ENCODE peak calls at places on chromosomes 16 and 17, in ten cellular contexts. Z, T, P, C, M, B, O, V, X and U are unnamed samples.

GRCh38 chr16:87297918-87298631 is 19.1 kb downstream of the C16orf95 start:
- DNase-seq in T (no peak), Z (peak), C (no peak), X (peak), O (peak), V (peak), B (peak), M (peak), P (peak), U (peak)

GRCh38 chr17:58280480-58281217 is at the start of gene MPO:
- DNase-seq in P (peak), O (no peak), T (no peak), M (no peak), V (no peak), B (no peak), C (no peak), X (no peak), Z (no peak), U (no peak)

GRCh38 chr17:18309202-18309601 is 5.6 kb downstream of the TOP3A start:
- DNase-seq in B (no peak), C (no peak), Z (no peak), M (no peak), O (no peak), X (no peak), P (no peak), V (no peak), T (no peak), U (no peak)

GRCh38 chr16:54993496-54993895 is 62.8 kb downstream of the IRX5 start:
- DNase-seq in B (no peak), P (no peak), Z (no peak), M (no peak), X (no peak), C (no peak), V (no peak), O (no peak), T (no peak), U (no peak)

GRCh38 chr16:4631444-4631843 is 6.8 kb downstream of the MGRN1 start:
- DNase-seq in C (no peak), X (no peak), M (no peak), Z (no peak), O (no peak), V (no peak), P (no peak), T (no peak), B (no peak), U (no peak)

GRCh38 chr17:75921596-75921995 is 16.9 kb upstream of the MRPL38 start:
- DNase-seq in X (no peak), M (no peak), C (no peak), O (no peak), T (no peak), B (no peak), V (no peak), P (no peak), Z (no peak), U (no peak)

GRCh38 chr16:21194771-21195301 is 16.5 kb downstream of the ZP2 start:
- DNase-seq in M (no peak), V (no peak), Z (no peak), C (no peak), B (no peak), O (peak), X (no peak), P (peak), T (peak), U (no peak)

GRCh38 chr17:396788-397187 is 44.2 kb upstream of the RPH3AL start:
- DNase-seq in V (no peak), Z (no peak), X (no peak), O (no peak), P (no peak), M (no peak), T (no peak), B (no peak), C (no peak), U (no peak)

GRCh38 chr17:10144456-10144855 is 54.0 kb downstream of the GAS7 start:
- DNase-seq in M (no peak), O (no peak), P (no peak), B (no peak), C (no peak), T (no peak), V (no peak), Z (no peak), X (no peak), U (no peak)

GRCh38 chr16:12271006-12271405 is 294.5 kb downstream of the SNX29 start:
- DNase-seq in C (no peak), M (peak), O (no peak), B (no peak), Z (no peak), V (no peak), P (no peak), X (no peak), T (peak), U (peak)

GRCh38 chr17:29369831-29370735 is 20.1 kb upstream of the TAOK1 start:
- DNase-seq in C (peak), O (peak), P (peak), X (peak), B (no peak), V (peak), M (peak), T (peak), Z (peak), U (peak)

GRCh38 chr17:17156107-17156506 is 50.0 kb downstream of the PLD6 start:
- DNase-seq in M (no peak), O (peak), P (no peak), C (no peak), B (no peak), V (no peak), X (no peak), T (no peak), Z (no peak), U (no peak)

GRCh38 chr16:60776311-60776710 is 1259.9 kb downstream of the CDH8 start:
- DNase-seq in V (no peak), P (no peak), T (no peak), Z (no peak), M (no peak), B (no peak), X (no peak), O (no peak), C (no peak), U (no peak)

GRCh38 chr16:56353054-56353921 is 72.1 kb downstream of the AMFR start:
- DNase-seq in M (no peak), T (no peak), P (no peak), O (no peak), X (no peak), B (no peak), Z (peak), V (no peak), C (no peak), U (no peak)

GRCh38 chr17:34582901-34583245 is 3.5 kb downstream of the TMEM132E start:
- DNase-seq in B (no peak), O (no peak), C (no peak), X (no peak), V (no peak), M (no peak), Z (no peak), T (no peak), P (no peak), U (no peak)

GRCh38 chr16:31508706-31509523 is 724 bp upstream of the RUSF1 start:
- DNase-seq in T (no peak), O (peak), P (no peak), M (no peak), X (no peak), V (no peak), B (no peak), Z (no peak), C (no peak), U (peak)

GRCh38 chr16:22687031-22687530 is 126.9 kb upstream of the HS3ST2 start:
- DNase-seq in M (no peak), V (no peak), C (no peak), O (no peak), P (no peak), Z (no peak), X (no peak), B (no peak), T (no peak), U (no peak)

GRCh38 chr16:9050102-9050830 is 41.2 kb upstream of the HAPSTR1 start:
- DNase-seq in C (no peak), M (peak), P (no peak), X (no peak), V (no peak), Z (peak), B (no peak), O (peak), T (no peak), U (no peak)

GRCh38 chr16:17780181-17780580 is 309.4 kb upstream of the XYLT1 start:
- DNase-seq in P (no peak), O (peak), B (no peak), T (no peak), X (no peak), V (no peak), Z (no peak), M (no peak), C (no peak), U (no peak)

GRCh38 chr16:75415169-75415908 is 18.0 kb downstream of the CFDP1 start:
- DNase-seq in M (no peak), X (no peak), V (no peak), C (no peak), B (no peak), O (no peak), Z (no peak), P (no peak), T (no peak), U (no peak)

GRCh38 chr17:80751460-80752368 is 207.1 kb downstream of the RPTOR start:
- DNase-seq in X (peak), T (peak), B (no peak), M (no peak), V (no peak), P (no peak), O (no peak), C (no peak), Z (no peak), U (no peak)

GRCh38 chr16:70402916-70403659 is 35.8 kb downstream of the ST3GAL2 start:
- DNase-seq in B (no peak), T (no peak), M (peak), V (no peak), O (peak), P (no peak), Z (no peak), C (no peak), X (no peak), U (no peak)

GRCh38 chr17:57943140-57943539 is 12.1 kb downstream of the CUEDC1 start:
- DNase-seq in C (no peak), B (no peak), P (no peak), O (no peak), T (no peak), X (no peak), Z (no peak), V (no peak), M (no peak), U (no peak)

GRCh38 chr17:64216030-64216384 is 47.1 kb downstream of the TEX2 start:
- DNase-seq in Z (no peak), P (no peak), C (no peak), M (no peak), X (no peak), O (peak), T (no peak), V (no peak), B (no peak), U (no peak)

GRCh38 chr16:15721018-15721417 is 71.0 kb downstream of the NDE1 start:
- DNase-seq in V (no peak), Z (no peak), O (no peak), B (no peak), C (no peak), M (no peak), T (no peak), X (no peak), P (no peak), U (no peak)

GRCh38 chr16:12917246-12917645 is 15.8 kb downstream of the SHISA9 start:
- DNase-seq in M (no peak), T (no peak), O (no peak), P (no peak), X (no peak), V (no peak), Z (no peak), B (no peak), C (no peak), U (no peak)

GRCh38 chr16:86243123-86243473 is 267.2 kb upstream of the FOXF1 start:
- DNase-seq in X (no peak), B (no peak), Z (no peak), V (no peak), T (no peak), C (no peak), M (no peak), P (no peak), O (no peak), U (no peak)

GRCh38 chr17:79391808-79392233 is 219.0 kb downstream of the RBFOX3 start:
- DNase-seq in T (peak), V (peak), X (peak), M (peak), B (peak), Z (peak), O (peak), P (peak), C (peak), U (peak)

GRCh38 chr17:4394208-4395110 is 28.0 kb upstream of the UBE2G1 start:
- DNase-seq in M (no peak), T (no peak), O (no peak), B (no peak), X (no peak), P (no peak), V (no peak), C (no peak), Z (no peak), U (no peak)

GRCh38 chr16:70746040-70746707 is 54.8 kb downstream of the VAC14 start:
- DNase-seq in B (no peak), C (peak), O (peak), X (peak), M (no peak), Z (no peak), P (no peak), T (peak), V (no peak), U (no peak)

GRCh38 chr17:39742856-39743436 is 5.2 kb downstream of the GRB7 start:
- DNase-seq in M (no peak), X (no peak), O (no peak), C (no peak), B (no peak), V (no peak), P (no peak), Z (no peak), T (no peak), U (no peak)

GRCh38 chr16:12228607-12229499 is 252.3 kb downstream of the SNX29 start:
- DNase-seq in B (no peak), C (peak), T (peak), V (no peak), X (peak), Z (peak), M (peak), O (peak), P (peak), U (peak)

GRCh38 chr17:59521465-59522126 is 43.8 kb upstream of the DHX40 start:
- DNase-seq in T (peak), Z (peak), B (peak), O (peak), X (peak), C (peak), V (peak), P (peak), M (peak), U (peak)

GRCh38 chr17:63706346-63707102 is 6.6 kb upstream of the LIMD2 start:
- DNase-seq in T (no peak), C (no peak), M (no peak), V (no peak), X (no peak), O (no peak), B (no peak), P (no peak), Z (no peak), U (no peak)

GRCh38 chr17:81392909-81393654 is 2.2 kb upstream of the BAHCC1 start:
- DNase-seq in M (no peak), P (no peak), C (peak), O (no peak), X (no peak), Z (no peak), V (no peak), B (no peak), T (no peak), U (peak)

GRCh38 chr17:46167826-46168569 is 25.2 kb downstream of the KANSL1 start:
- DNase-seq in O (peak), T (no peak), P (no peak), Z (no peak), M (no peak), V (no peak), C (no peak), X (no peak), B (no peak), U (no peak)

GRCh38 chr16:78340590-78340989 is 241.1 kb downstream of the WWOX start:
- DNase-seq in B (no peak), T (no peak), Z (no peak), V (no peak), O (no peak), X (no peak), P (no peak), M (no peak), C (no peak), U (no peak)

GRCh38 chr16:47983999-47984580 is 171.7 kb downstream of the ABCC12 start:
- DNase-seq in Z (no peak), M (no peak), P (no peak), T (no peak), C (no peak), X (no peak), O (no peak), V (no peak), B (no peak), U (no peak)